ENCODE peak calls at places on chromosomes 3 and 15, in seven cellular contexts. B is stimulated activated CD4-positive, alpha-beta T cell treated with anti-CD3 and anti-CD28 coated beads, Interleukin-1b, Interleukin-23, amount 100 ng/mL, for 48 hours; Z is NCI-H1092 treated with DMSO at 0.1 percent for 48 hours; T is KG1; S is A673; K is stimulated activated CD8-positive, alpha-beta memory T cell treated with anti-CD3 and anti-CD28 coated beads, Interleukin-7, amount 100 ng/mL, for 4 hours; P is glutamatergic neuron. C is an unnamed sample.

GRCh38 chr3:12884104-12884742 is 42.9 kb upstream of the RPL32 start:
- DNase-seq in Z (no peak), K (no peak), S (peak), T (no peak), P (no peak), B (no peak), C (peak)

GRCh38 chr3:127482216-127483004 is 108.1 kb downstream of the TPRA1 start:
- DNase-seq in P (no peak), K (no peak), S (no peak), Z (no peak), B (no peak), T (no peak), C (no peak)

GRCh38 chr15:63243101-63243500 is 34.3 kb upstream of the APH1B start:
- DNase-seq in S (no peak), T (no peak), B (no peak), K (no peak), Z (no peak), P (no peak), C (no peak)

GRCh38 chr3:143586565-143586964 is 261.7 kb downstream of the SLC9A9 start:
- DNase-seq in P (no peak), S (no peak), B (no peak), T (no peak), Z (no peak), K (no peak), C (no peak)

GRCh38 chr3:140377644-140378043 is 300.2 kb upstream of the TRIM42 start:
- DNase-seq in Z (no peak), S (no peak), T (no peak), K (no peak), B (no peak), P (no peak), C (no peak)

GRCh38 chr3:47475029-47475569 is 642 bp downstream of the SCAP start:
- DNase-seq in Z (no peak), P (no peak), S (peak), B (no peak), K (no peak), T (peak), C (peak)

GRCh38 chr15:33191641-33192040 is 2.9 kb downstream of the FMN1 start:
- DNase-seq in P (no peak), B (no peak), T (no peak), K (no peak), Z (no peak), S (no peak), C (no peak)

GRCh38 chr3:176359211-176359610 is 838.1 kb downstream of the TBL1XR1 start:
- DNase-seq in P (no peak), T (no peak), B (no peak), K (no peak), S (peak), Z (no peak), C (no peak)

GRCh38 chr3:69784854-69785523 is 45.7 kb downstream of the MITF start:
- DNase-seq in K (no peak), P (no peak), S (no peak), T (no peak), B (no peak), Z (no peak), C (no peak)

GRCh38 chr3:158846803-158847465 is 45.1 kb downstream of the MFSD1 start:
- DNase-seq in P (no peak), Z (no peak), S (no peak), B (no peak), T (no peak), K (no peak), C (no peak)

GRCh38 chr3:117734431-117734830 is 1024.9 kb downstream of the TUSC7 start:
- DNase-seq in Z (no peak), B (no peak), T (no peak), K (no peak), P (no peak), S (no peak), C (no peak)

GRCh38 chr3:172908871-172909270 is 158.3 kb downstream of the ECT2 start:
- DNase-seq in K (no peak), T (no peak), P (no peak), S (peak), B (no peak), Z (no peak), C (no peak)

GRCh38 chr3:141854559-141854958 is 21.9 kb upstream of the ATP1B3 start:
- DNase-seq in Z (no peak), P (no peak), B (no peak), T (no peak), S (no peak), K (no peak), C (no peak)

GRCh38 chr15:99486371-99487336 is 79.1 kb upstream of the MEF2A start:
- DNase-seq in P (peak), S (peak), Z (peak), T (no peak), K (no peak), B (no peak), C (peak)

GRCh38 chr3:60841355-60841754 is 409.9 kb downstream of the FHIT start:
- DNase-seq in T (no peak), B (no peak), Z (no peak), K (no peak), S (no peak), P (no peak), C (no peak)

GRCh38 chr3:45628746-45629145 is 34.2 kb downstream of the LIMD1 start:
- DNase-seq in B (no peak), Z (no peak), P (no peak), S (no peak), K (no peak), T (no peak), C (peak)

GRCh38 chr3:39848365-39848764 is 39.0 kb downstream of the MYRIP start:
- DNase-seq in S (no peak), T (no peak), K (no peak), B (no peak), Z (no peak), P (no peak), C (peak)

GRCh38 chr15:79970921-79971434 is at the start of gene BCL2A1:
- DNase-seq in K (peak), S (no peak), Z (no peak), B (peak), T (peak), P (no peak), C (peak)

GRCh38 chr15:52139599-52140462 is 27.3 kb upstream of the BCL2L10 start:
- DNase-seq in B (peak), S (peak), P (peak), K (peak), T (peak), Z (no peak), C (peak)

GRCh38 chr15:77857419-77857818 is 220.1 kb downstream of the TBC1D2B start:
- DNase-seq in B (no peak), P (no peak), T (no peak), S (no peak), K (no peak), Z (no peak), C (no peak)

GRCh38 chr3:100891033-100891432 is 102.2 kb downstream of the ABI3BP start:
- DNase-seq in T (no peak), S (peak), Z (no peak), B (no peak), P (no peak), K (no peak), C (no peak)

GRCh38 chr3:93843981-93844380 is 129.7 kb downstream of the PROS1 start:
- DNase-seq in Z (no peak), S (peak), P (no peak), T (no peak), K (no peak), B (no peak), C (no peak)

GRCh38 chr3:51390600-51391074 is 448 bp upstream of the RBM15B start:
- DNase-seq in K (no peak), P (no peak), T (no peak), S (no peak), B (no peak), Z (no peak), C (no peak)

GRCh38 chr3:180062771-180063170 is 26.0 kb upstream of the PEX5L start:
- DNase-seq in P (no peak), T (no peak), S (no peak), K (no peak), Z (no peak), B (no peak), C (no peak)

C was measured in Karpas-422.